ENCODE peak calls at places on chromosome 1, in nine cellular contexts. F is neural progenitor cell, Z is PC-3, O is HCT116, Q is GM23338, K is hepatocyte, L is SK-N-SH, N is GM23248, V is MM.1S. S is an unnamed sample.

GRCh38 chr1:98870959-98871903 is 133.4 kb downstream of the PLPPR5 start:
- DNase-seq in F (no peak), Z (no peak), O (no peak), Q (peak), K (no peak), L (peak), N (no peak), V (peak), S (peak)

GRCh38 chr1:25028587-25028909 is 98.5 kb upstream of the RUNX3 start:
- DNase-seq in F (no peak), Z (no peak), O (no peak), Q (no peak), K (no peak), L (no peak), N (no peak), V (no peak), S (no peak)

GRCh38 chr1:7845761-7846160 is 7.1 kb downstream of the UTS2 start:
- DNase-seq in F (no peak), Z (no peak), O (no peak), Q (no peak), K (no peak), L (no peak), N (peak), V (no peak), S (no peak)

GRCh38 chr1:180103819-180104218 is 50.9 kb upstream of the QSOX1 start:
- DNase-seq in F (no peak), Z (no peak), O (no peak), Q (no peak), K (no peak), L (no peak), N (no peak), V (no peak), S (no peak)

GRCh38 chr1:199335496-199335895 is 692.0 kb upstream of the NR5A2 start:
- DNase-seq in F (no peak), Z (no peak), O (no peak), Q (no peak), K (no peak), L (no peak), N (peak), V (no peak), S (no peak)

GRCh38 chr1:39213511-39214002 is 9.1 kb downstream of the MACF1 start:
- DNase-seq in F (peak), Z (no peak), O (no peak), Q (no peak), K (peak), L (no peak), N (peak), V (no peak), S (no peak)

GRCh38 chr1:193185861-193186714 is at the start of gene B3GALT2:
- DNase-seq in F (peak), Z (no peak), O (no peak), Q (no peak), K (peak), L (peak), N (peak), V (no peak), S (no peak)

GRCh38 chr1:53535846-53536245 is 76.6 kb downstream of the DMRTB1 start:
- DNase-seq in F (no peak), Z (no peak), O (no peak), Q (no peak), K (no peak), L (no peak), N (peak), V (no peak), S (no peak)

GRCh38 chr1:55716610-55717009 is 501.4 kb upstream of the USP24 start:
- DNase-seq in F (no peak), Z (no peak), O (no peak), Q (no peak), K (no peak), L (no peak), N (peak), V (peak), S (no peak)

GRCh38 chr1:195701149-195701548 is 907.1 kb downstream of the KCNT2 start:
- DNase-seq in F (no peak), Z (no peak), O (no peak), Q (no peak), K (no peak), L (no peak), N (no peak), V (no peak), S (no peak)

GRCh38 chr1:21305900-21306189 is 15.6 kb upstream of the ECE1 start:
- DNase-seq in F (no peak), Z (no peak), O (no peak), Q (no peak), K (no peak), L (no peak), N (no peak), V (no peak), S (no peak)

GRCh38 chr1:51567653-51568052 is 48.6 kb upstream of the EPS15 start:
- DNase-seq in F (no peak), Z (peak), O (no peak), Q (no peak), K (no peak), L (no peak), N (peak), V (no peak), S (no peak)

GRCh38 chr1:92587445-92587844 is 100.7 kb upstream of the GFI1 start:
- DNase-seq in F (no peak), Z (no peak), O (no peak), Q (no peak), K (no peak), L (no peak), N (no peak), V (no peak), S (no peak)
- TF ChIP-seq EZH2phosphoT487 in F (no peak), Z (no peak), O (no peak), Q (no peak), K (no peak), L (no peak), N (no peak), V (no peak), S (no peak)

DNA sequence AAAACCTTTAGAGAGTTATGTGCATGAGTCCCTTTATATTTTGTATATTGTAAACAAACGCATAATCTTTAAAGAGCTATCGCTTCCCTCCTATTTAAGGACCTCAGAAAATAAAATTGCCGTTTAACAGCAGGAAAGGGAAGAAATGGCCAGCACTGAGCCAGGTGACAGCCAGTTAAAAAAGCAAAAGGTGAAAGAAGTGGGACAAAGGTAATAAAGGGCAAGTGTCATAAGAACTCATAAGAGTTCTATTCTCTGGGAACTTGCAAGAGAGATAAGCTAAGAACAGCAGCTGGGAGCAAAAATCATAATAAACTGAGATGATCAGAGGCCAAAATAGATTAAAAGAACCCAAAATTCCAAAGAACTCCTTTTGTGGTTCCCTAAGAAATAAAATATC is 520.9 kb upstream of the PKN2 start:
- DNase-seq in F (no peak), Z (no peak), O (no peak), Q (no peak), K (no peak), L (no peak), N (no peak), V (no peak), S (no peak)
- TF ChIP-seq EZH2phosphoT487 in F (no peak), Z (no peak), O (no peak), Q (no peak), K (no peak), L (no peak), N (no peak), V (no peak), S (no peak)

DNA sequence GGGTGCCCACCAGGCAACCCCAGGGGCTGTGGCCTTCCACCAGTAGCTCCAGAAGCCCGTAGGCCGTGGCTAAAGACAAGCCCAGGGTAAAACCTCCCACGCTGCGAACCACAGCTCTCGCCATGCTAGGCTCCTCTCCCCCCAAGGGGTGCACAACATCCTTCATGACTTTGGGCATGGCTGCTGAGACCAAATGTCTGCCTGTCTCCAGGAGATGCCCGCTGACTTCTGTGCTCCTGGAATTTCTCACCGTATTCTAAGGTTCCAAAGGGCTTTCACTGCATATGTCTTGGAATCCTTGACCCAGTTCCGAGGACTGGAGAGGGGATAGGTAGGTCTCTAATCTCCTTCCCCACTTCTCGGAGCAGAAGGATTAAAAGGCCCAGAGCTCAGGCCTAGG is at the start of the genes DCST1 and DCST2:
- DNase-seq in F (no peak), Z (no peak), O (no peak), Q (no peak), K (no peak), L (no peak), N (no peak), V (no peak), S (no peak)
- TF ChIP-seq EZH2phosphoT487 in F (no peak), Z (no peak), O (no peak), Q (no peak), K (no peak), L (no peak), N (no peak), V (no peak), S (no peak)

GRCh38 chr1:41456847-41457540 is 27.5 kb downstream of the EDN2 start:
- DNase-seq in F (no peak), Z (no peak), O (no peak), Q (no peak), K (no peak), L (no peak), N (peak), V (no peak), S (no peak)
- TF ChIP-seq EZH2phosphoT487 in F (no peak), Z (no peak), O (no peak), Q (no peak), K (no peak), L (no peak), N (no peak), V (no peak), S (no peak)

GRCh38 chr1:84361796-84362195 is 36.5 kb upstream of the DNASE2B start:
- DNase-seq in F (no peak), Z (peak), O (no peak), Q (no peak), K (no peak), L (no peak), N (peak), V (no peak), S (no peak)

GRCh38 chr1:84363622-84364021 is 34.7 kb upstream of the DNASE2B start:
- DNase-seq in F (no peak), Z (no peak), O (no peak), Q (no peak), K (no peak), L (no peak), N (no peak), V (no peak), S (no peak)

GRCh38 chr1:84363019-84363418 is 35.3 kb upstream of the DNASE2B start:
- DNase-seq in F (no peak), Z (no peak), O (no peak), Q (no peak), K (no peak), L (no peak), N (no peak), V (no peak), S (no peak)

GRCh38 chr1:84358695-84359094 is 39.6 kb upstream of the DNASE2B start:
- DNase-seq in F (no peak), Z (no peak), O (no peak), Q (no peak), K (no peak), L (no peak), N (no peak), V (no peak), S (no peak)

DNA sequence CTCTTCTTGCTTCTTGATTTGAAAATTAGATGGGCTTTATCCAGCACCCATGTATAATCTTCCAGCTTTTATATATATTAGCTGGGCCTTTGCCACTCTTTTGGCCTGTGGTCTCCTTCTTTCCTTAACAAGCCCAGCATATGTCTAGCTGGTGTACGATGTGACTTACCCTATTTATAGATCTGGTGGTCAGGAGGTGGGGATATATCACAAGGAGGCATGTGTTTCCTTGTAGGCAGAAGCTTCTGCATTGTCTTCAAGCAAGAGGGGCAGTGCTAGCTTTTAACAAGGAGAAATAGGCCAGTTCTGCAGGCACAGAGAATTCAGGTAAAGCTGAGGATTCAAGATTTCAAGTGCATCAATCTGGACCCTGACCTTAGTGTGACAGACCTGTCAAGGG is 38.0 kb upstream of the DNASE2B start:
- DNase-seq in F (no peak), Z (no peak), O (no peak), Q (no peak), K (no peak), L (no peak), N (no peak), V (no peak), S (no peak)
- TF ChIP-seq EZH2phosphoT487 in F (no peak), Z (no peak), O (no peak), Q (no peak), K (no peak), L (no peak), N (no peak), V (no peak), S (no peak)

GRCh38 chr1:117613249-117613968 is 7.6 kb downstream of the TENT5C start:
- DNase-seq in F (no peak), Z (no peak), O (no peak), Q (no peak), K (no peak), L (no peak), N (no peak), V (peak), S (no peak)

GRCh38 chr1:117613969-117614865 is 8.4 kb downstream of the TENT5C start:
- DNase-seq in F (no peak), Z (no peak), O (no peak), Q (no peak), K (no peak), L (no peak), N (no peak), V (peak), S (no peak)

GRCh38 chr1:117611894-117612481 is 6.1 kb downstream of the TENT5C start:
- DNase-seq in F (no peak), Z (no peak), O (no peak), Q (no peak), K (no peak), L (no peak), N (no peak), V (peak), S (no peak)

GRCh38 chr1:117611121-117611601 is 5.3 kb downstream of the TENT5C start:
- DNase-seq in F (no peak), Z (no peak), O (no peak), Q (no peak), K (no peak), L (no peak), N (no peak), V (peak), S (no peak)

DNA sequence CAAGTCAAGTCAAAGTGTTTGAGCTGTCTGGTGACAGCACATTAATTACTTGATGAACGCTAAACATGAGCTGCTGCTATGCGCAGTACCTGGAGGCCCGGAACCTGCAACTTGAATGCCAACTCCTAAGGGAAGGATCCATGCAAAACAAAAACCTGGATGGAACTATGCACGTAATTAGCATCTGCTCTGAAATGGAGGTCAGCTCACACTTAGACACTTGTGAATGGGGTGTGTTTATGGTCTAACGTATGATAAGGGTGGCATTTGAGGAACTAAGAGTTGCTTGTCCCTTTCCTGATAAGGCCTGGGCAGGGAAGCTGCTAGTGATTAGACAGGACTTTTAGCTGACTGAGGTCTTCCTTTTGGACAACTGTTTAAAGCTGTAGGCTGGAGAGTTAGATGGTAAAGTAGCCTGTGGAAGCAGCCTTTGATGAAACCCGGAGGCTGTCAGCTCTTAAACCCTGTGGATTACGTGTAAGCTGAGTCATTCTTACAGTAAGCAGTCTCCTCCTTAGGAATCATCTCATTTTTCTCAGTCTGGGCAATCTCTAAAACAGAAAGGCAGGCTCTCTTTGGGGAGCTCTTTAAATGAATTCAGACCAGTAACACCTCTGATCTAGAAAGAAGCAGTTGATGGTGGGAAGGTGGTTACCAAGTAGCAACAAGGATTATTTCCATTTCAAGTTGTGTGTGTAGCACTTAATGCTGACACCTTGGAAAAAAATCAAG is 6.8 kb downstream of the TENT5C start:
- DNase-seq in F (no peak), Z (peak), O (peak), Q (no peak), K (peak), L (no peak), N (peak), V (peak), S (no peak)
- TF ChIP-seq EZH2phosphoT487 in F (no peak), Z (no peak), O (no peak), Q (no peak), K (no peak), L (no peak), N (no peak), V (no peak), S (no peak)

S was measured in OCI-LY7.